ENCODE peak calls at places on chromosome 3, in six cellular contexts. P is GM04504, O is brain microvascular endothelial cell, K is amniotic epithelial cell, D is T-helper 1 cell, J is sigmoid colon. S is an unnamed sample.

GRCh38 chr3:158711886-158712285 is 20.4 kb downstream of the RARRES1 start:
- DNase-seq in P (peak; percentile 45), O (peak; percentile 45), K (peak; percentile 67), D (no peak), J (no peak), S (peak; percentile 74)

GRCh38 chr3:15903164-15903563 is 105.4 kb upstream of the ANKRD28 start:
- DNase-seq in P (peak; percentile 63), O (no peak), K (no peak), D (no peak), J (peak; percentile 83), S (no peak)

GRCh38 chr3:146159616-146160232 is 1.3 kb downstream of the PLOD2 start:
- DNase-seq in P (no peak), O (no peak), K (no peak), D (no peak), J (no peak), S (no peak)

GRCh38 chr3:41717591-41718093 is 244.3 kb downstream of the ULK4 start:
- DNase-seq in P (no peak), O (no peak), K (no peak), D (no peak), J (no peak), S (no peak)

GRCh38 chr3:124771083-124771445 is 40.8 kb downstream of the UMPS start:
- DNase-seq in P (no peak), O (no peak), K (no peak), D (no peak), J (no peak), S (no peak)

GRCh38 chr3:23629181-23629893 is 176.4 kb upstream of the UBE2E1 start:
- DNase-seq in P (no peak), O (peak; percentile 41), K (peak; percentile 89), D (no peak), J (no peak), S (no peak)

GRCh38 chr3:50607271-50608091 is 4.1 kb downstream of the CISH start:
- DNase-seq in P (no peak), O (no peak), K (no peak), D (peak; percentile 47), J (no peak), S (no peak)

GRCh38 chr3:9430733-9431132 is 33.3 kb downstream of the SETD5 start:
- DNase-seq in P (no peak), O (no peak), K (peak; percentile 20), D (no peak), J (no peak), S (no peak)

GRCh38 chr3:49165771-49166751 is at the start of gene CCDC71:
- DNase-seq in P (peak; percentile 35), O (peak; percentile 36), K (peak; percentile 55), D (peak; percentile 84), J (peak; percentile 86), S (peak; percentile 37)

GRCh38 chr3:167750273-167750971 is 14.9 kb downstream of the SERPINI1 start:
- DNase-seq in P (no peak), O (no peak), K (peak; percentile 3), D (peak; percentile 2), J (no peak), S (no peak)

GRCh38 chr3:134852893-134853351 is 57.9 kb downstream of the EPHB1 start:
- DNase-seq in P (no peak), O (no peak), K (no peak), D (peak; percentile 26), J (no peak), S (no peak)

GRCh38 chr3:146100180-146100579 is 60.8 kb downstream of the PLOD2 start:
- DNase-seq in P (no peak), O (no peak), K (no peak), D (no peak), J (no peak), S (no peak)

GRCh38 chr3:72683068-72683467 is 165.2 kb downstream of the SHQ1 start:
- DNase-seq in P (no peak), O (no peak), K (no peak), D (no peak), J (no peak), S (no peak)

GRCh38 chr3:335250-335649 is 138.7 kb downstream of the CHL1 start:
- DNase-seq in P (no peak), O (no peak), K (no peak), D (no peak), J (no peak), S (no peak)

GRCh38 chr3:183385698-183386590 is 42.5 kb downstream of the MCF2L2 start:
- DNase-seq in P (peak; percentile 49), O (peak; percentile 72), K (peak; percentile 70), D (peak; percentile 57), J (no peak), S (peak; percentile 76)

GRCh38 chr3:186075931-186076567 is 32.8 kb downstream of the ETV5 start:
- DNase-seq in P (no peak), O (no peak), K (no peak), D (no peak), J (no peak), S (no peak)

GRCh38 chr3:100072328-100073048 is 41.8 kb downstream of the FILIP1L start:
- DNase-seq in P (no peak), O (no peak), K (peak; percentile 60), D (peak; percentile 74), J (no peak), S (no peak)

GRCh38 chr3:34185301-34185700 is 386.9 kb downstream of the PDCD6IP start:
- DNase-seq in P (no peak), O (no peak), K (no peak), D (no peak), J (no peak), S (no peak)

GRCh38 chr3:106829206-106829605 is 548.0 kb upstream of the CCDC54 start:
- DNase-seq in P (no peak), O (no peak), K (peak; percentile 80), D (no peak), J (no peak), S (no peak)

GRCh38 chr3:15042936-15043335 is 22.2 kb downstream of the MRPS25 start:
- DNase-seq in P (no peak), O (peak; percentile 16), K (peak; percentile 31), D (no peak), J (no peak), S (no peak)

GRCh38 chr3:150049317-150049716 is 78.6 kb upstream of the PFN2 start:
- DNase-seq in P (no peak), O (no peak), K (no peak), D (no peak), J (no peak), S (no peak)

GRCh38 chr3:133662256-133662773 is 574 bp upstream of the TOPBP1 start:
- DNase-seq in P (no peak), O (peak; percentile 28), K (peak; percentile 24), D (peak; percentile 51), J (no peak), S (peak; percentile 52)

GRCh38 chr3:107993771-107994170 is 97.1 kb downstream of the CD47 start:
- DNase-seq in P (no peak), O (peak; percentile 9), K (peak; percentile 81), D (no peak), J (no peak), S (no peak)

GRCh38 chr3:24683511-24684384 is 189.1 kb upstream of the THRB start:
- DNase-seq in P (peak; percentile 53), O (peak; percentile 61), K (peak; percentile 79), D (no peak), J (no peak), S (peak; percentile 45)

GRCh38 chr3:41662288-41662687 is 299.6 kb downstream of the ULK4 start:
- DNase-seq in P (no peak), O (no peak), K (no peak), D (no peak), J (no peak), S (no peak)

GRCh38 chr3:172153335-172153861 is 114.0 kb downstream of the FNDC3B start:
- DNase-seq in P (peak; percentile 95), O (peak; percentile 100), K (peak; percentile 96), D (peak; percentile 63), J (peak; percentile 98), S (peak; percentile 94)

GRCh38 chr3:173191611-173192010 is 50.6 kb upstream of the SPATA16 start:
- DNase-seq in P (no peak), O (no peak), K (no peak), D (no peak), J (no peak), S (no peak)

GRCh38 chr3:72285483-72285882 is 500.5 kb upstream of the PROK2 start:
- DNase-seq in P (no peak), O (no peak), K (no peak), D (no peak), J (no peak), S (no peak)

GRCh38 chr3:5122741-5123706 is 932 bp downstream of the ARL8B start:
- DNase-seq in P (no peak), O (peak; percentile 47), K (peak; percentile 89), D (peak; percentile 17), J (peak; percentile 68), S (peak; percentile 22)

GRCh38 chr3:76886761-76887500 is 153.0 kb upstream of the ROBO2 start:
- DNase-seq in P (no peak), O (no peak), K (no peak), D (no peak), J (no peak), S (no peak)

GRCh38 chr3:144524531-144524930 is 552.9 kb downstream of the DIPK2A start:
- DNase-seq in P (no peak), O (peak; percentile 6), K (no peak), D (no peak), J (no peak), S (no peak)

GRCh38 chr3:12117473-12117872 is 41.2 kb downstream of the TIMP4 start:
- DNase-seq in P (no peak), O (no peak), K (no peak), D (no peak), J (no peak), S (no peak)

GRCh38 chr3:27728195-27729087 is 6.3 kb upstream of the EOMES start:
- DNase-seq in P (no peak), O (no peak), K (no peak), D (no peak), J (no peak), S (no peak)

GRCh38 chr3:56915969-56916586 is 114.3 kb upstream of the ARHGEF3 start:
- DNase-seq in P (no peak), O (no peak), K (no peak), D (peak; percentile 90), J (no peak), S (no peak)

GRCh38 chr3:78992400-78992799 is 775.4 kb downstream of the ROBO1 start:
- DNase-seq in P (no peak), O (no peak), K (no peak), D (no peak), J (no peak), S (no peak)

GRCh38 chr3:170467007-170467406 is 48.3 kb downstream of the CLDN11 start:
- DNase-seq in P (no peak), O (no peak), K (no peak), D (no peak), J (no peak), S (no peak)

GRCh38 chr3:115658032-115658336 is 34.7 kb downstream of the GAP43 start:
- DNase-seq in P (no peak), O (no peak), K (peak; percentile 18), D (no peak), J (no peak), S (no peak)

S was measured in SW 1271.